ENCODE peak calls at places on chromosome 7, in eight cellular contexts. One of them, this sample, is unnamed.
A peak's percentile ranks its signal among the peaks of the same experiment; 100 is the strongest.

GRCh38 chr7:70881470-70881869 is 250.5 kb upstream of the GALNT17 start:
- DNase-seq in colonic mucosa: no peak
- DNase-seq in fibroblast of lung: no peak
- DNase-seq in stomach: no peak
- DNase-seq in cardiac muscle cell: no peak
- DNase-seq in spleen: no peak
- DNase-seq in left lung: no peak
- DNase-seq in AG09309: no peak
- DNase-seq in this sample: no peak

GRCh38 chr7:2069472-2069860 is 163.3 kb downstream of the MAD1L1 start:
- DNase-seq in colonic mucosa: no peak
- DNase-seq in fibroblast of lung: peak; percentile 54
- DNase-seq in stomach: no peak
- DNase-seq in cardiac muscle cell: peak; percentile 7
- DNase-seq in spleen: no peak
- DNase-seq in left lung: no peak
- DNase-seq in AG09309: no peak
- DNase-seq in this sample: no peak

GRCh38 chr7:104536956-104537355 is 208.6 kb downstream of the LHFPL3 start:
- DNase-seq in colonic mucosa: no peak
- DNase-seq in fibroblast of lung: no peak
- DNase-seq in stomach: no peak
- DNase-seq in cardiac muscle cell: no peak
- DNase-seq in spleen: no peak
- DNase-seq in left lung: no peak
- DNase-seq in AG09309: no peak
- DNase-seq in this sample: no peak

GRCh38 chr7:134643131-134643530 is 3.5 kb upstream of the BPGM start:
- DNase-seq in colonic mucosa: no peak
- DNase-seq in fibroblast of lung: no peak
- DNase-seq in stomach: peak; percentile 34
- DNase-seq in cardiac muscle cell: no peak
- DNase-seq in spleen: no peak
- DNase-seq in left lung: peak; percentile 37
- DNase-seq in AG09309: no peak
- DNase-seq in this sample: no peak

GRCh38 chr7:31796375-31796774 is 109.4 kb downstream of the PPP1R17 start:
- DNase-seq in colonic mucosa: no peak
- DNase-seq in fibroblast of lung: peak; percentile 37
- DNase-seq in stomach: no peak
- DNase-seq in cardiac muscle cell: no peak
- DNase-seq in spleen: no peak
- DNase-seq in left lung: no peak
- DNase-seq in AG09309: no peak
- DNase-seq in this sample: no peak

GRCh38 chr7:112223310-112223709 is 16.8 kb downstream of the ZNF277 start:
- DNase-seq in colonic mucosa: no peak
- DNase-seq in fibroblast of lung: no peak
- DNase-seq in stomach: no peak
- DNase-seq in cardiac muscle cell: no peak
- DNase-seq in spleen: no peak
- DNase-seq in left lung: no peak
- DNase-seq in AG09309: no peak
- DNase-seq in this sample: no peak

GRCh38 chr7:2438775-2439174 is 35.4 kb downstream of the CHST12 start:
- DNase-seq in colonic mucosa: no peak
- DNase-seq in fibroblast of lung: no peak
- DNase-seq in stomach: no peak
- DNase-seq in cardiac muscle cell: no peak
- DNase-seq in spleen: no peak
- DNase-seq in left lung: no peak
- DNase-seq in AG09309: no peak
- DNase-seq in this sample: no peak

GRCh38 chr7:149724661-149725425 is 48.5 kb downstream of the ZNF467 start:
- DNase-seq in colonic mucosa: no peak
- DNase-seq in fibroblast of lung: no peak
- DNase-seq in stomach: no peak
- DNase-seq in cardiac muscle cell: no peak
- DNase-seq in spleen: peak; percentile 71
- DNase-seq in left lung: no peak
- DNase-seq in AG09309: no peak
- DNase-seq in this sample: peak; percentile 50

GRCh38 chr7:80634505-80634904 is 3.9 kb upstream of the CD36 start:
- DNase-seq in colonic mucosa: no peak
- DNase-seq in fibroblast of lung: peak; percentile 76
- DNase-seq in stomach: no peak
- DNase-seq in cardiac muscle cell: peak; percentile 89
- DNase-seq in spleen: no peak
- DNase-seq in left lung: no peak
- DNase-seq in AG09309: peak; percentile 87
- DNase-seq in this sample: no peak

GRCh38 chr7:19062216-19062615 is 55.2 kb downstream of the TWIST1 start:
- DNase-seq in colonic mucosa: no peak
- DNase-seq in fibroblast of lung: no peak
- DNase-seq in stomach: no peak
- DNase-seq in cardiac muscle cell: no peak
- DNase-seq in spleen: no peak
- DNase-seq in left lung: no peak
- DNase-seq in AG09309: no peak
- DNase-seq in this sample: no peak

GRCh38 chr7:41886257-41886905 is 183.5 kb upstream of the INHBA start:
- DNase-seq in colonic mucosa: peak; percentile 50
- DNase-seq in fibroblast of lung: peak; percentile 97
- DNase-seq in stomach: no peak
- DNase-seq in cardiac muscle cell: peak; percentile 82
- DNase-seq in spleen: no peak
- DNase-seq in left lung: peak; percentile 66
- DNase-seq in AG09309: peak; percentile 91
- DNase-seq in this sample: peak; percentile 26

GRCh38 chr7:122709930-122710646 is 7.4 kb upstream of the RNF148 start:
- DNase-seq in colonic mucosa: no peak
- DNase-seq in fibroblast of lung: no peak
- DNase-seq in stomach: no peak
- DNase-seq in cardiac muscle cell: no peak
- DNase-seq in spleen: no peak
- DNase-seq in left lung: no peak
- DNase-seq in AG09309: no peak
- DNase-seq in this sample: no peak

GRCh38 chr7:111438369-111439289 is 123.7 kb downstream of the IMMP2L start:
- DNase-seq in colonic mucosa: no peak
- DNase-seq in fibroblast of lung: peak; percentile 81
- DNase-seq in stomach: no peak
- DNase-seq in cardiac muscle cell: peak; percentile 73
- DNase-seq in spleen: no peak
- DNase-seq in left lung: no peak
- DNase-seq in AG09309: no peak
- DNase-seq in this sample: no peak

GRCh38 chr7:8365499-8366110 is 67.8 kb upstream of the NXPH1 start:
- DNase-seq in colonic mucosa: no peak
- DNase-seq in fibroblast of lung: no peak
- DNase-seq in stomach: no peak
- DNase-seq in cardiac muscle cell: no peak
- DNase-seq in spleen: no peak
- DNase-seq in left lung: no peak
- DNase-seq in AG09309: no peak
- DNase-seq in this sample: no peak

GRCh38 chr7:288671-289101 is 1.3 kb upstream of the FOXL3 start:
- DNase-seq in colonic mucosa: no peak
- DNase-seq in fibroblast of lung: no peak
- DNase-seq in stomach: no peak
- DNase-seq in cardiac muscle cell: no peak
- DNase-seq in spleen: peak; percentile 64
- DNase-seq in left lung: no peak
- DNase-seq in AG09309: no peak
- DNase-seq in this sample: peak; percentile 34

GRCh38 chr7:158695726-158696452 is 8.7 kb downstream of the NCAPG2 start:
- DNase-seq in colonic mucosa: peak; percentile 75
- DNase-seq in fibroblast of lung: peak; percentile 78
- DNase-seq in stomach: peak; percentile 49
- DNase-seq in cardiac muscle cell: peak; percentile 92
- DNase-seq in spleen: peak; percentile 77
- DNase-seq in left lung: peak; percentile 62
- DNase-seq in AG09309: peak; percentile 51
- DNase-seq in this sample: peak; percentile 44

GRCh38 chr7:24313777-24314176 is 29.8 kb downstream of the NPY start:
- DNase-seq in colonic mucosa: no peak
- DNase-seq in fibroblast of lung: no peak
- DNase-seq in stomach: no peak
- DNase-seq in cardiac muscle cell: no peak
- DNase-seq in spleen: no peak
- DNase-seq in left lung: no peak
- DNase-seq in AG09309: no peak
- DNase-seq in this sample: no peak

GRCh38 chr7:24319209-24319608 is 35.2 kb downstream of the NPY start:
- DNase-seq in colonic mucosa: no peak
- DNase-seq in fibroblast of lung: no peak
- DNase-seq in stomach: no peak
- DNase-seq in cardiac muscle cell: no peak
- DNase-seq in spleen: no peak
- DNase-seq in left lung: no peak
- DNase-seq in AG09309: no peak
- DNase-seq in this sample: no peak

GRCh38 chr7:24316340-24316739 is 32.4 kb downstream of the NPY start:
- DNase-seq in colonic mucosa: no peak
- DNase-seq in fibroblast of lung: no peak
- DNase-seq in stomach: no peak
- DNase-seq in cardiac muscle cell: no peak
- DNase-seq in spleen: no peak
- DNase-seq in left lung: no peak
- DNase-seq in AG09309: no peak
- DNase-seq in this sample: no peak

GRCh38 chr7:24323961-24324480 is 40.0 kb downstream of the NPY start:
- DNase-seq in colonic mucosa: no peak
- DNase-seq in fibroblast of lung: no peak
- DNase-seq in stomach: no peak
- DNase-seq in cardiac muscle cell: no peak
- DNase-seq in spleen: no peak
- DNase-seq in left lung: no peak
- DNase-seq in AG09309: no peak
- DNase-seq in this sample: no peak

DNA sequence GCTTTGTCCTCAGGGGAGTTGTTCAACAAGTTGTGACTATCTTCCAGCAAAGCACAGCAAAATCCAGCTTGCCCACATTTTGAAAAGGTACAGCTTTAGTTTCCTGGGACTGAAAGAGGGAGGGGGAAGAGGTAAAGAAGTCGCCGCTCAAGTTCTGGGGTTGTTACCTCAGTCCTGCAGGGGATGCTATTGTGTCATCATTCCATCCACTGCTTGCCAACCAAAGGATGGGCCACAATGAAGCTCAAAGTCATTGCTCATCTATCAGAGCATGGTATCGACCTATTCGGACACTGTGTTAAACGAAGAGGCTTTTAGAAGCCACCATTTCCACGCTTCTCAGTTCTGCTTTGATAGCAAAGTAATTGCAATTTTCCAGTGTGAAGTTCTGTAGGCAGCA is 34.3 kb downstream of the NPY start:
- DNase-seq in colonic mucosa: no peak
- DNase-seq in fibroblast of lung: no peak
- DNase-seq in stomach: no peak
- DNase-seq in cardiac muscle cell: no peak
- DNase-seq in spleen: no peak
- DNase-seq in left lung: no peak
- DNase-seq in AG09309: no peak
- DNase-seq in this sample: no peak
- TF ChIP-seq CTCF in colonic mucosa: no peak
- TF ChIP-seq CTCF in fibroblast of lung: no peak
- TF ChIP-seq CTCF in stomach: no peak
- TF ChIP-seq CTCF in cardiac muscle cell: no peak
- TF ChIP-seq CTCF in spleen: no peak
- TF ChIP-seq CTCF in left lung: no peak
- TF ChIP-seq CTCF in AG09309: no peak
- TF ChIP-seq CTCF in this sample: no peak

GRCh38 chr7:4882169-4882741 is 1.3 kb downstream of the RADIL start:
- DNase-seq in colonic mucosa: peak; percentile 30
- DNase-seq in fibroblast of lung: peak; percentile 61
- DNase-seq in stomach: peak; percentile 30
- DNase-seq in cardiac muscle cell: peak; percentile 73
- DNase-seq in spleen: no peak
- DNase-seq in left lung: peak; percentile 67
- DNase-seq in AG09309: peak; percentile 45
- DNase-seq in this sample: no peak
- H3K4me3 ChIP-seq in colonic mucosa: peak overlapping the region; percentile 39
- H3K4me3 ChIP-seq in fibroblast of lung: peak overlapping the region; percentile 58
- H3K4me3 ChIP-seq in stomach: peak overlapping the region; percentile 67
- H3K4me3 ChIP-seq in cardiac muscle cell: peak overlapping the region; percentile 63
- H3K4me3 ChIP-seq in spleen: peak overlapping the region; percentile 34
- H3K4me3 ChIP-seq in left lung: peak overlapping the region; percentile 52
- H3K4me3 ChIP-seq in AG09309: peak overlapping the region; percentile 45
- H3K4me3 ChIP-seq in this sample: no peak overlapping the region

GRCh38 chr7:69402696-69403095 is 195.6 kb upstream of the AUTS2 start:
- DNase-seq in colonic mucosa: no peak
- DNase-seq in fibroblast of lung: no peak
- DNase-seq in stomach: no peak
- DNase-seq in cardiac muscle cell: no peak
- DNase-seq in spleen: peak; percentile 29
- DNase-seq in left lung: no peak
- DNase-seq in AG09309: no peak
- DNase-seq in this sample: no peak
- TF ChIP-seq CTCF in colonic mucosa: no peak
- TF ChIP-seq CTCF in fibroblast of lung: no peak
- TF ChIP-seq CTCF in stomach: no peak
- TF ChIP-seq CTCF in cardiac muscle cell: no peak
- TF ChIP-seq CTCF in spleen: no peak
- TF ChIP-seq CTCF in left lung: no peak
- TF ChIP-seq CTCF in AG09309: no peak
- TF ChIP-seq CTCF in this sample: no peak

DNA sequence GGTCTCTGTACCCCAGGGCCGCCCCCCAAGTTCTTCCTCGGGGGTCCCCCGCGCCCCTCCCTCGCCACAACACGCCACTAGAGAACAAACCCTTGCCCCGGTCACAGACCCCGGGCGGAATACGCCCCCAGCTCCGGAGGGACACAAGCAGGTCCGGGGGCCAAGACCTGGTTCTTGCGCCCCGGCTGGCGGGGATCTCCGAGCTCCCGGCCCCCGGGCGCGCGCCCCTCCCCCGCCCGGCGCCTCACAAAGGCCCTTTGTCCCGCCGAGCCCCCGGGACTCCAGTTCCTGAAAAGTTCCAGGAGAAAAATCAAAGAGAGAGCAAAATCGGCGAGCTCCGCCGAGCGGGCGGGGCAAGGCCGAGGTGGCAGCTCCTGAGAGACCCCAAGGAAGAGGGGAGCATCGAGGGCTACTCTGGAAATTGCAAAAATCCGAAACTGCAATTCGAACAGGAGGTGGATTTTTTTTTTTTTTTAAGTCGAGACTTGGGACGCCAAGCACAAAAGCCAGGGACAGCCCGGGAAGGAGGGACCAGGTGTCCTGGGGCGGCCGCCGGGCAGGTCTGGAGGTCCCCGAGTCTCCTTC is 4.0 kb downstream of the TNRC18 start:
- DNase-seq in colonic mucosa: peak; percentile 33
- DNase-seq in fibroblast of lung: peak; percentile 20
- DNase-seq in stomach: peak; percentile 33
- DNase-seq in cardiac muscle cell: no peak
- DNase-seq in spleen: no peak
- DNase-seq in left lung: no peak
- DNase-seq in AG09309: no peak
- DNase-seq in this sample: peak; percentile 72
- H3K4me3 ChIP-seq in colonic mucosa: peak overlapping the region; percentile 91
- H3K4me3 ChIP-seq in fibroblast of lung: peak overlapping the region; percentile 74
- H3K4me3 ChIP-seq in stomach: peak overlapping the region; percentile 93
- H3K4me3 ChIP-seq in cardiac muscle cell: peak overlapping the region; percentile 94
- H3K4me3 ChIP-seq in spleen: peak overlapping the region; percentile 52
- H3K4me3 ChIP-seq in left lung: peak overlapping the region; percentile 77
- H3K4me3 ChIP-seq in AG09309: peak overlapping the region; percentile 78
- H3K4me3 ChIP-seq in this sample: peak overlapping the region; percentile 92